ENCODE peak calls at places on chromosomes 7 and 10, in nine cellular contexts. S, W, F, P, N, E, I, A and X are unnamed samples.

GRCh38 chr10:113228570-113228969 is 278.5 kb downstream of the TCF7L2 start:
- DNase-seq in F (no peak), E (no peak), N (peak; percentile 87), W (no peak), I (no peak), A (no peak), S (no peak), P (no peak), X (no peak)

GRCh38 chr10:17003151-17003550 is 126.5 kb downstream of the CUBN start:
- DNase-seq in I (no peak), F (no peak), W (no peak), A (no peak), N (peak; percentile 98), P (no peak), E (no peak), S (no peak), X (no peak)

GRCh38 chr10:78959217-78959616 is 109.5 kb upstream of the ZMIZ1 start:
- DNase-seq in F (no peak), N (no peak), P (no peak), E (no peak), W (no peak), I (no peak), S (no peak), A (no peak), X (no peak)

GRCh38 chr7:20284398-20285143 is 46.1 kb upstream of the ITGB8 start:
- DNase-seq in N (no peak), P (no peak), S (no peak), I (no peak), A (no peak), F (no peak), E (no peak), W (no peak), X (no peak)

GRCh38 chr7:27423821-27424220 is 181.2 kb downstream of the EVX1 start:
- DNase-seq in A (no peak), P (no peak), E (no peak), I (no peak), W (no peak), S (no peak), N (no peak), F (no peak), X (no peak)

GRCh38 chr7:78317371-78317770 is 518.8 kb downstream of the PHTF2 start:
- DNase-seq in F (no peak), S (no peak), A (no peak), P (no peak), E (no peak), N (no peak), W (no peak), I (no peak), X (no peak)

GRCh38 chr7:135235841-135236240 is 2.2 kb downstream of the STRA8 start:
- DNase-seq in I (no peak), S (no peak), N (no peak), A (no peak), E (no peak), W (no peak), P (no peak), F (no peak), X (no peak)

GRCh38 chr10:106285199-106285598 is 879.3 kb downstream of the SORCS1 start:
- DNase-seq in P (no peak), F (no peak), I (no peak), N (no peak), S (no peak), W (no peak), E (no peak), A (no peak), X (no peak)

DNA sequence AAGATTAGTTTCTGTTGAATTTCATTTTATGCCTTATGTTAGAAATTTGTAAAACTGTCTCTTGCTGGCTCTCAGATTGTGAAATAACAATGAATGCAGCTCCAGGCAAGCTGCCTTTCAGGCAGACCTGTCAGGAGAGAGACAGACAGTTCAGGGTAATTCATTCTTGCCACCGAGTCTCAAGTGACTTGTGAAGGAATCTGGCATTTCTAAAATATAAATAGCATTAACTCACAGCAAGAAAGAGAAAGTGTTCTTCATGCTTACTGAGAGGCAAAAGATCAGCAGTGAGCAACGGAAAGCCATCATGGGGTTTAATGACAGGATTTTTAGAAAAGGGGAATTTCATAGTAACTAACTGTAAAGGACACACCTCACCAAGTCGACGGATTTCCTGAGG is 442.3 kb upstream of the AKR1E2 start:
- DNase-seq in F (no peak), I (no peak), E (no peak), N (peak; percentile 21), P (no peak), S (no peak), W (no peak), A (no peak), X (no peak)
- H3K27ac ChIP-seq in F (no peak overlapping the region), I (peak overlapping the region; percentile 53), E (peak overlapping the region; percentile 72), N (no peak overlapping the region), P (no peak overlapping the region), S (no peak overlapping the region), W (no peak overlapping the region), A (no peak overlapping the region), X (no peak overlapping the region)

GRCh38 chr10:129951841-129952240 is 12.2 kb downstream of the EBF3 start:
- DNase-seq in F (no peak), E (no peak), I (no peak), S (no peak), W (no peak), A (no peak), P (no peak), N (no peak), X (no peak)
- H3K27ac ChIP-seq in F (peak overlapping the region; percentile 94), E (no peak overlapping the region), I (no peak overlapping the region), S (no peak overlapping the region), W (no peak overlapping the region), A (no peak overlapping the region), P (no peak overlapping the region), N (no peak overlapping the region), X (no peak overlapping the region)

GRCh38 chr10:93436577-93436976 is 45.6 kb downstream of the MYOF start:
- DNase-seq in S (no peak), E (no peak), A (no peak), I (peak; percentile 84), W (no peak), F (peak; percentile 60), P (peak; percentile 31), N (peak; percentile 99), X (no peak)

GRCh38 chr10:93440591-93441012 is 41.5 kb downstream of the MYOF start:
- DNase-seq in P (no peak), A (no peak), W (no peak), N (peak; percentile 51), I (no peak), E (no peak), F (no peak), S (no peak), X (no peak)

GRCh38 chr10:93437000-93437945 is 44.9 kb downstream of the MYOF start:
- DNase-seq in W (peak; percentile 92), N (peak; percentile 100), P (peak; percentile 64), S (no peak), E (peak; percentile 96), F (peak; percentile 84), A (peak; percentile 92), I (peak; percentile 98), X (peak; percentile 81)

GRCh38 chr10:93437946-93438795 is 44.0 kb downstream of the MYOF start:
- DNase-seq in E (no peak), A (no peak), F (no peak), I (no peak), S (no peak), W (no peak), P (no peak), N (peak; percentile 85), X (no peak)

DNA sequence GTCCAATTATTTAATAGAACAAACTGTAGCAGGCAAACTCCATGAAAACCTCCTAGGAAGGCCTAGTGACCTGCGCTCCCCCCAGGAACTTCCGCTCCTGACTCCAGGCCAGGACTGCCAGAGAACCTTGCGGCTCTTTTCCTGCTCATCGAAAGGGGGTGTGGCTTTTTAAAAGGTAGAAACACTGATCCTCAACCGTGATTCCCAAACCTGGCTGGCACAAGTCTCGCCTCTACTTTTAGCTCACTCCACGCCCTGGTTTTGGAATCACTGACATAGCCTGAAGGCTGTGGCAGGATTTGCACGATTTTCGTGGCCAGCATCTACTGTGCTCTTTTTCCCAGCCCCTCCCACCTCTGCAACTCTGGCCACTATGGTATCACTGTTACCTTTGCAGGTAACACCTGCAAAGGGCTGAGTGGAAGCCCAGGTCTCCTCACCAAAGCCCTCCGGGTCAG is 43.3 kb downstream of the MYOF start:
- DNase-seq in E (no peak), W (no peak), A (peak; percentile 84), P (peak; percentile 56), F (no peak), I (no peak), S (peak; percentile 74), N (peak; percentile 32), X (peak; percentile 66)
- H3K27ac ChIP-seq in E (peak overlapping the region; percentile 100), W (peak overlapping the region; percentile 100), A (peak overlapping the region; percentile 96), P (peak overlapping the region; percentile 95), F (peak overlapping the region; percentile 90), I (peak overlapping the region; percentile 100), S (peak overlapping the region; percentile 85), N (peak overlapping the region; percentile 99), X (peak overlapping the region; percentile 93)

DNA sequence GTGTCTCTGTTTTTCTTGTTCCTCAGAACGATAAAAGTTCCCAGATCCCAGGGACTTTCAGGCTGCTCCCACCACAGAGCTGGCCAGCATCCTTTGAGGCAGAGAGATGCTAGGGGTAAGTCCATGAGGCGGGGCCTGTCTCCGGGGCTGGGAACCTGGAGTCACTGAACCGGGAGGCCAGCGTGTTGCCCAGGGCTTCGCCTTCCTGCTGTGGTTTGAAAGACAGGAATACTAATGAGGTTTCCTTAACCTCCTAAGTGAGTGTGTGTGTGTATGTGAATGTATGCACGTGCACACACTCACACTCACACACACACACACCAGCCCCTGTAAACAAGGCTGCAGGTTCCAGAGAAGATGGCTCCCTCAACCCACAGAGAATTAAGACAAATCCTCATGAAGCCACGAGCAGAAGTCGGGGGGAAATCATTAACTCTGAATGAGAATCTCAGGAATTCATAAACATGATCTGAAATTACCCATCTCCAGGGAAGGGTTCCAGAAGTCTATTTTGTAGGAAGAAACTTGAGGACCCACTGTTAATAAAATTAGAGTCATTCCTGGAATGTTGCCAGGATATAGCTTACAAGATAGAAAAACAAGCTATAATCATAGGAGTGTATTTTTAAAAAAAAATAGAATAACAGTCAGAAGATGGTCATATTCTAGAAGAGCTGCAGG is 20.3 kb upstream of the PFKP start:
- DNase-seq in W (no peak), F (no peak), A (peak; percentile 87), S (no peak), I (no peak), N (peak; percentile 43), E (no peak), P (no peak), X (no peak)
- H3K27ac ChIP-seq in W (no peak overlapping the region), F (no peak overlapping the region), A (no peak overlapping the region), S (no peak overlapping the region), I (peak overlapping the region; percentile 99), N (peak overlapping the region; percentile 88), E (no peak overlapping the region), P (peak overlapping the region; percentile 65), X (no peak overlapping the region)

GRCh38 chr10:110268931-110269640 is 35.6 kb downstream of the SMNDC1 start:
- DNase-seq in I (no peak), W (no peak), A (no peak), N (no peak), S (no peak), E (no peak), F (no peak), P (no peak), X (no peak)
- H3K27ac ChIP-seq in I (no peak overlapping the region), W (peak overlapping the region; percentile 86), A (no peak overlapping the region), N (no peak overlapping the region), S (peak overlapping the region; percentile 31), E (no peak overlapping the region), F (peak overlapping the region; percentile 81), P (peak overlapping the region; percentile 80), X (peak overlapping the region; percentile 63)